ENCODE peak calls at places on chromosomes 12 and 14, in ten cellular contexts. One of them, this sample, is unnamed. For H3K27me3, the result is how much of the 10 kb centered on the place peaks cover.

GRCh38 chr12:89883630-89884364 is 175.2 kb upstream of the ATP2B1 start:
- DNase-seq in IMR-90: peak
- DNase-seq in transverse colon: no peak
- DNase-seq in stomach: no peak
- DNase-seq in suprapubic skin: no peak
- DNase-seq in K562: no peak
- DNase-seq in GM12878: no peak
- DNase-seq in tibial nerve: no peak
- DNase-seq in body of pancreas: no peak
- DNase-seq in Peyer's patch: no peak
- DNase-seq in this sample: no peak

GRCh38 chr12:67764946-67765619 is 116.5 kb downstream of the DYRK2 start:
- DNase-seq in IMR-90: no peak
- DNase-seq in transverse colon: no peak
- DNase-seq in stomach: no peak
- DNase-seq in suprapubic skin: no peak
- DNase-seq in K562: no peak
- DNase-seq in GM12878: no peak
- DNase-seq in tibial nerve: no peak
- DNase-seq in body of pancreas: peak
- DNase-seq in Peyer's patch: no peak
- DNase-seq in this sample: no peak

GRCh38 chr12:132490481-132491348 is 764 bp downstream of the FBRSL1 start:
- DNase-seq in IMR-90: peak
- DNase-seq in transverse colon: no peak
- DNase-seq in stomach: no peak
- DNase-seq in suprapubic skin: no peak
- DNase-seq in K562: peak
- DNase-seq in GM12878: no peak
- DNase-seq in tibial nerve: no peak
- DNase-seq in body of pancreas: peak
- DNase-seq in Peyer's patch: peak
- DNase-seq in this sample: no peak

GRCh38 chr12:6891637-6892036 is 13.0 kb upstream of the LRRC23 start:
- DNase-seq in IMR-90: no peak
- DNase-seq in transverse colon: no peak
- DNase-seq in stomach: no peak
- DNase-seq in suprapubic skin: no peak
- DNase-seq in K562: no peak
- DNase-seq in GM12878: no peak
- DNase-seq in tibial nerve: no peak
- DNase-seq in body of pancreas: no peak
- DNase-seq in Peyer's patch: no peak
- DNase-seq in this sample: no peak

GRCh38 chr14:99040711-99041110 is 231.3 kb downstream of the BCL11B start:
- DNase-seq in IMR-90: no peak
- DNase-seq in transverse colon: no peak
- DNase-seq in stomach: peak
- DNase-seq in suprapubic skin: no peak
- DNase-seq in K562: no peak
- DNase-seq in GM12878: no peak
- DNase-seq in tibial nerve: no peak
- DNase-seq in body of pancreas: no peak
- DNase-seq in Peyer's patch: no peak
- DNase-seq in this sample: no peak

GRCh38 chr14:72641086-72641485 is 252.8 kb downstream of the DPF3 start:
- DNase-seq in IMR-90: no peak
- DNase-seq in transverse colon: no peak
- DNase-seq in stomach: no peak
- DNase-seq in suprapubic skin: no peak
- DNase-seq in K562: no peak
- DNase-seq in GM12878: no peak
- DNase-seq in tibial nerve: no peak
- DNase-seq in body of pancreas: no peak
- DNase-seq in Peyer's patch: no peak
- DNase-seq in this sample: no peak

GRCh38 chr12:28568709-28569108 is 378.5 kb downstream of the CCDC91 start:
- DNase-seq in IMR-90: no peak
- DNase-seq in transverse colon: no peak
- DNase-seq in stomach: no peak
- DNase-seq in suprapubic skin: no peak
- DNase-seq in K562: no peak
- DNase-seq in GM12878: no peak
- DNase-seq in tibial nerve: no peak
- DNase-seq in body of pancreas: no peak
- DNase-seq in Peyer's patch: no peak
- DNase-seq in this sample: no peak

GRCh38 chr12:130116791-130117190 is 45.5 kb upstream of the FZD10 start:
- DNase-seq in IMR-90: no peak
- DNase-seq in transverse colon: no peak
- DNase-seq in stomach: no peak
- DNase-seq in suprapubic skin: no peak
- DNase-seq in K562: no peak
- DNase-seq in GM12878: no peak
- DNase-seq in tibial nerve: no peak
- DNase-seq in body of pancreas: no peak
- DNase-seq in Peyer's patch: no peak
- DNase-seq in this sample: no peak

GRCh38 chr14:79965896-79966295 is 245.4 kb downstream of the DIO2 start:
- DNase-seq in IMR-90: peak
- DNase-seq in transverse colon: no peak
- DNase-seq in stomach: no peak
- DNase-seq in suprapubic skin: no peak
- DNase-seq in K562: no peak
- DNase-seq in GM12878: no peak
- DNase-seq in tibial nerve: no peak
- DNase-seq in body of pancreas: no peak
- DNase-seq in Peyer's patch: no peak
- DNase-seq in this sample: no peak

GRCh38 chr14:69138189-69138535 is 14.8 kb downstream of the DCAF5 start:
- DNase-seq in IMR-90: peak
- DNase-seq in transverse colon: no peak
- DNase-seq in stomach: no peak
- DNase-seq in suprapubic skin: no peak
- DNase-seq in K562: no peak
- DNase-seq in GM12878: no peak
- DNase-seq in tibial nerve: no peak
- DNase-seq in body of pancreas: no peak
- DNase-seq in Peyer's patch: no peak
- DNase-seq in this sample: no peak

GRCh38 chr12:2168808-2169207 is 116.0 kb downstream of the CACNA1C start:
- DNase-seq in IMR-90: peak
- DNase-seq in transverse colon: peak
- DNase-seq in stomach: no peak
- DNase-seq in suprapubic skin: no peak
- DNase-seq in K562: no peak
- DNase-seq in GM12878: no peak
- DNase-seq in tibial nerve: no peak
- DNase-seq in body of pancreas: peak
- DNase-seq in Peyer's patch: peak
- DNase-seq in this sample: no peak

GRCh38 chr12:67364228-67364627 is 95.1 kb downstream of the CAND1 start:
- DNase-seq in IMR-90: no peak
- DNase-seq in transverse colon: no peak
- DNase-seq in stomach: no peak
- DNase-seq in suprapubic skin: no peak
- DNase-seq in K562: no peak
- DNase-seq in GM12878: no peak
- DNase-seq in tibial nerve: no peak
- DNase-seq in body of pancreas: no peak
- DNase-seq in Peyer's patch: no peak
- DNase-seq in this sample: no peak

GRCh38 chr14:99568567-99569560 is 35.1 kb downstream of the CCDC85C start:
- DNase-seq in IMR-90: peak
- DNase-seq in transverse colon: no peak
- DNase-seq in stomach: peak
- DNase-seq in suprapubic skin: no peak
- DNase-seq in K562: peak
- DNase-seq in GM12878: no peak
- DNase-seq in tibial nerve: peak
- DNase-seq in body of pancreas: peak
- DNase-seq in Peyer's patch: no peak
- DNase-seq in this sample: no peak

GRCh38 chr14:43244142-43244625 is 1262.9 kb downstream of the FSCB start:
- DNase-seq in IMR-90: no peak
- DNase-seq in transverse colon: no peak
- DNase-seq in stomach: no peak
- DNase-seq in suprapubic skin: no peak
- DNase-seq in K562: no peak
- DNase-seq in GM12878: no peak
- DNase-seq in tibial nerve: no peak
- DNase-seq in body of pancreas: no peak
- DNase-seq in Peyer's patch: no peak
- DNase-seq in this sample: no peak

GRCh38 chr14:64324461-64325255 is 30.5 kb upstream of the ESR2 start:
- DNase-seq in IMR-90: peak
- DNase-seq in transverse colon: no peak
- DNase-seq in stomach: no peak
- DNase-seq in suprapubic skin: no peak
- DNase-seq in K562: no peak
- DNase-seq in GM12878: no peak
- DNase-seq in tibial nerve: no peak
- DNase-seq in body of pancreas: no peak
- DNase-seq in Peyer's patch: no peak
- DNase-seq in this sample: no peak

GRCh38 chr12:114038962-114039361 is 72.8 kb upstream of the RBM19 start:
- DNase-seq in IMR-90: no peak
- DNase-seq in transverse colon: no peak
- DNase-seq in stomach: no peak
- DNase-seq in suprapubic skin: no peak
- DNase-seq in K562: no peak
- DNase-seq in GM12878: no peak
- DNase-seq in tibial nerve: no peak
- DNase-seq in body of pancreas: no peak
- DNase-seq in Peyer's patch: no peak
- DNase-seq in this sample: no peak
- H3K27me3 ChIP-seq in IMR-90: under half
- H3K27me3 ChIP-seq in transverse colon: under half
- H3K27me3 ChIP-seq in stomach: under half
- H3K27me3 ChIP-seq in suprapubic skin: under half
- H3K27me3 ChIP-seq in K562: under half
- H3K27me3 ChIP-seq in GM12878: under half
- H3K27me3 ChIP-seq in tibial nerve: under half
- H3K27me3 ChIP-seq in body of pancreas: under half
- H3K27me3 ChIP-seq in Peyer's patch: under half
- H3K27me3 ChIP-seq in this sample: under half

DNA sequence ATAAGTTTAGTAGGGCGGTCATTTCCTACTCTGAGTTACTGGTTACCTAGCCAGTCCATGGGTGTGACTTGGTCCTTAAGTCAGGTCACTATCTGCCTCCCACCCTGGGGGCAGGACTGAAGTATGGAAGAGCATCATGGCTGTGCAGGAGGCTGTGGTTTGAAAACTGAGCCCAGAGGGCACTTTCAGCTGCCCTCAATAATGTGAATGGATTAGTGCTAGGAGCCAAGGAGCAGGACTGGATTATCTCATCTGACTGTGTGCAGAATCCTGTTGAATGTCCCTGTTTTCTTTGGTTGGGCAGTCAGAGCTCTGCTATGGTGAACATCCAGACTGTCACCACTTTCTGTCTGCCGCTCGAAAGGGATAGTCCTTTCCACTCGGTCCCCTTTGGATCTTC is 1.6 kb downstream of the ATXN7L3B start:
- DNase-seq in IMR-90: no peak
- DNase-seq in transverse colon: no peak
- DNase-seq in stomach: no peak
- DNase-seq in suprapubic skin: no peak
- DNase-seq in K562: peak
- DNase-seq in GM12878: no peak
- DNase-seq in tibial nerve: no peak
- DNase-seq in body of pancreas: no peak
- DNase-seq in Peyer's patch: no peak
- DNase-seq in this sample: no peak
- H3K4me3 ChIP-seq in IMR-90: peak
- H3K4me3 ChIP-seq in transverse colon: peak
- H3K4me3 ChIP-seq in stomach: peak
- H3K4me3 ChIP-seq in suprapubic skin: peak
- H3K4me3 ChIP-seq in K562: peak
- H3K4me3 ChIP-seq in GM12878: peak
- H3K4me3 ChIP-seq in tibial nerve: peak
- H3K4me3 ChIP-seq in body of pancreas: no peak
- H3K4me3 ChIP-seq in Peyer's patch: peak
- H3K4me3 ChIP-seq in this sample: peak

GRCh38 chr12:38906482-38907170 is 1.2 kb upstream of the CPNE8 start:
- DNase-seq in IMR-90: no peak
- DNase-seq in transverse colon: peak
- DNase-seq in stomach: peak
- DNase-seq in suprapubic skin: peak
- DNase-seq in K562: peak
- DNase-seq in GM12878: peak
- DNase-seq in tibial nerve: peak
- DNase-seq in body of pancreas: peak
- DNase-seq in Peyer's patch: peak
- DNase-seq in this sample: peak

GRCh38 chr12:38907171-38907923 is 2.0 kb upstream of the CPNE8 start:
- DNase-seq in IMR-90: no peak
- DNase-seq in transverse colon: no peak
- DNase-seq in stomach: no peak
- DNase-seq in suprapubic skin: no peak
- DNase-seq in K562: no peak
- DNase-seq in GM12878: no peak
- DNase-seq in tibial nerve: no peak
- DNase-seq in body of pancreas: no peak
- DNase-seq in Peyer's patch: no peak
- DNase-seq in this sample: no peak

GRCh38 chr12:38904932-38905479 is 385 bp downstream of the CPNE8 start:
- DNase-seq in IMR-90: no peak
- DNase-seq in transverse colon: peak
- DNase-seq in stomach: peak
- DNase-seq in suprapubic skin: peak
- DNase-seq in K562: peak
- DNase-seq in GM12878: peak
- DNase-seq in tibial nerve: peak
- DNase-seq in body of pancreas: peak
- DNase-seq in Peyer's patch: peak
- DNase-seq in this sample: peak

GRCh38 chr12:38903596-38903995 is 1.8 kb downstream of the CPNE8 start:
- DNase-seq in IMR-90: no peak
- DNase-seq in transverse colon: no peak
- DNase-seq in stomach: no peak
- DNase-seq in suprapubic skin: no peak
- DNase-seq in K562: no peak
- DNase-seq in GM12878: no peak
- DNase-seq in tibial nerve: no peak
- DNase-seq in body of pancreas: no peak
- DNase-seq in Peyer's patch: no peak
- DNase-seq in this sample: no peak

GRCh38 chr12:38905480-38906351 is at the start of gene CPNE8:
- DNase-seq in IMR-90: no peak
- DNase-seq in transverse colon: peak
- DNase-seq in stomach: peak
- DNase-seq in suprapubic skin: peak
- DNase-seq in K562: peak
- DNase-seq in GM12878: peak
- DNase-seq in tibial nerve: peak
- DNase-seq in body of pancreas: peak
- DNase-seq in Peyer's patch: peak
- DNase-seq in this sample: peak
- TF ChIP-seq POLR2A in IMR-90: no peak
- TF ChIP-seq POLR2A in transverse colon: peak
- TF ChIP-seq POLR2A in stomach: no peak
- TF ChIP-seq POLR2A in suprapubic skin: no peak
- TF ChIP-seq POLR2A in K562: peak
- TF ChIP-seq POLR2A in GM12878: peak
- TF ChIP-seq POLR2A in tibial nerve: peak
- TF ChIP-seq POLR2A in body of pancreas: peak
- TF ChIP-seq POLR2A in Peyer's patch: peak
- TF ChIP-seq POLR2A in this sample: peak

GRCh38 chr14:105473677-105474477 is 744 bp upstream of the CRIP2 start:
- DNase-seq in IMR-90: peak
- DNase-seq in transverse colon: peak
- DNase-seq in stomach: peak
- DNase-seq in suprapubic skin: peak
- DNase-seq in K562: peak
- DNase-seq in GM12878: no peak
- DNase-seq in tibial nerve: peak
- DNase-seq in body of pancreas: peak
- DNase-seq in Peyer's patch: peak
- DNase-seq in this sample: no peak
- H3K27me3 ChIP-seq in IMR-90: under half
- H3K27me3 ChIP-seq in transverse colon: half or more
- H3K27me3 ChIP-seq in stomach: under half
- H3K27me3 ChIP-seq in suprapubic skin: under half
- H3K27me3 ChIP-seq in K562: under half
- H3K27me3 ChIP-seq in GM12878: under half
- H3K27me3 ChIP-seq in tibial nerve: under half
- H3K27me3 ChIP-seq in body of pancreas: under half
- H3K27me3 ChIP-seq in Peyer's patch: under half
- H3K27me3 ChIP-seq in this sample: under half